ENCODE peak calls at places on chromosomes 13 and 19, in seven cellular contexts. K is colonic mucosa, Q is fibroblast of mammary gland, D is body of pancreas, A is AG04450, P is IMR-90, W is fibroblast of lung. H is an unnamed sample.

GRCh38 chr19:19057720-19058119 is 6.1 kb upstream of the SLC25A42 start:
- DNase-seq in K (no peak), Q (no peak), D (no peak), A (no peak), P (no peak), W (no peak), H (no peak)

GRCh38 chr13:70408865-70409264 is 300.6 kb upstream of the KLHL1 start:
- DNase-seq in K (no peak), Q (no peak), D (no peak), A (no peak), P (no peak), W (no peak), H (no peak)

GRCh38 chr19:52492991-52493470 is 34.4 kb upstream of the ZNF808 start:
- DNase-seq in K (no peak), Q (no peak), D (no peak), A (no peak), P (no peak), W (no peak), H (no peak)

GRCh38 chr13:112972867-112973576 is 4.0 kb downstream of the MCF2L start:
- DNase-seq in K (no peak), Q (no peak), D (no peak), A (no peak), P (no peak), W (no peak), H (no peak)

GRCh38 chr13:46893820-46894533 is 2.9 kb downstream of the HTR2A start:
- DNase-seq in K (peak), Q (peak), D (peak), A (no peak), P (peak), W (peak), H (peak)

GRCh38 chr13:36430247-36431203 is 1.8 kb upstream of the CCNA1 start:
- DNase-seq in K (no peak), Q (no peak), D (peak), A (no peak), P (no peak), W (no peak), H (no peak)

GRCh38 chr19:13399746-13400145 is 106.5 kb downstream of the CACNA1A start:
- DNase-seq in K (no peak), Q (no peak), D (no peak), A (no peak), P (no peak), W (no peak), H (no peak)

GRCh38 chr13:38283346-38283745 is 66.3 kb upstream of the UFM1 start:
- DNase-seq in K (no peak), Q (no peak), D (no peak), A (no peak), P (no peak), W (peak), H (no peak)

GRCh38 chr19:11639602-11640471 is 42.6 kb downstream of the ZNF627 start:
- DNase-seq in K (peak), Q (peak), D (peak), A (peak), P (peak), W (peak), H (peak)

GRCh38 chr13:79533781-79534400 is 52.9 kb downstream of the NDFIP2 start:
- DNase-seq in K (no peak), Q (peak), D (no peak), A (no peak), P (peak), W (no peak), H (no peak)

GRCh38 chr13:60211548-60211947 is 47.8 kb upstream of the DIAPH3 start:
- DNase-seq in K (no peak), Q (no peak), D (no peak), A (no peak), P (no peak), W (no peak), H (no peak)
- TF ChIP-seq CTCF in K (no peak), Q (no peak), D (no peak), A (no peak), P (no peak), W (no peak), H (no peak)

GRCh38 chr19:57709616-57710015 is 612 bp upstream of the ZNF154 start:
- DNase-seq in K (no peak), Q (no peak), D (no peak), A (no peak), P (no peak), W (no peak), H (no peak)
- H3K4me3 ChIP-seq in K (no peak), Q (no peak), D (no peak), A (peak), P (no peak), W (peak), H (no peak)

GRCh38 chr13:97272526-97272925 is 50.4 kb downstream of the MBNL2 start:
- DNase-seq in K (no peak), Q (no peak), D (no peak), A (no peak), P (no peak), W (no peak), H (no peak)
- TF ChIP-seq CTCF in K (no peak), Q (no peak), D (no peak), A (no peak), P (no peak), W (no peak), H (no peak)

DNA sequence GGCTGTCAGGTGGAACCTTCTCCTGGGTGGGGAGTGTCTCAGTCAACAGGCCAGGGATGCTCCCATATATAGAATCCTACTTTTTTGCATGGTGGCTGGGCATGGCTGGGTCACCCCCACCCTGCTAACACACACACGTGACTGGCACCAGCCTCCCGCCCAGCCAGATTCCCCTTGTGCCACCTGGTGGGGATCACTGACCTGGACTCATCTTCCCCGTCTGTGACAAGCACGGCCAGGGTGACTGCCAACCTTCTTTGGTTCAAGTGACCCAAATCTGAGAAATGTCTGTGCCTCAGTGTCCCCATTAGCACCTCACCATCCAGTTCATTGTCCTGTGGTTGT is 1.0 kb downstream of the PKN1 start:
- DNase-seq in K (peak), Q (no peak), D (peak), A (no peak), P (no peak), W (no peak), H (no peak)
- H3K4me3 ChIP-seq in K (peak), Q (peak), D (no peak), A (peak), P (peak), W (peak), H (peak)

GRCh38 chr13:73075546-73075945 is 16.7 kb downstream of the KLF5 start:
- DNase-seq in K (peak), Q (no peak), D (no peak), A (no peak), P (no peak), W (no peak), H (no peak)

GRCh38 chr13:73081256-73081915 is 22.6 kb downstream of the KLF5 start:
- DNase-seq in K (no peak), Q (no peak), D (no peak), A (no peak), P (no peak), W (no peak), H (no peak)

GRCh38 chr13:73079359-73079758 is 20.6 kb downstream of the KLF5 start:
- DNase-seq in K (no peak), Q (no peak), D (no peak), A (no peak), P (no peak), W (no peak), H (no peak)

GRCh38 chr13:73076013-73076412 is 17.2 kb downstream of the KLF5 start:
- DNase-seq in K (no peak), Q (no peak), D (no peak), A (no peak), P (peak), W (no peak), H (no peak)

GRCh38 chr13:73077867-73078266 is 19.1 kb downstream of the KLF5 start:
- DNase-seq in K (no peak), Q (no peak), D (no peak), A (no peak), P (no peak), W (no peak), H (no peak)
- TF ChIP-seq CTCF in K (no peak), Q (no peak), D (no peak), A (no peak), P (no peak), W (no peak), H (no peak)

H was measured in GM12865.